ENCODE peak calls at places on chromosomes 2 and 18, in five cellular contexts. One of them, this sample, is unnamed.

GRCh38 chr2:121196132-121196848 is 88.7 kb downstream of the TFCP2L1 start:
- DNase-seq in astrocyte of the cerebellum: peak; percentile 42
- DNase-seq in heart right ventricle: no peak
- DNase-seq in suprapubic skin: peak; percentile 85
- DNase-seq in GM06990: no peak
- DNase-seq in this sample: no peak

GRCh38 chr2:113324684-113325160 is 46.0 kb upstream of the PAX8 start:
- DNase-seq in GM06990: no peak
- DNase-seq in suprapubic skin: no peak
- DNase-seq in astrocyte of the cerebellum: peak; percentile 33
- DNase-seq in heart right ventricle: peak; percentile 23
- DNase-seq in this sample: no peak

GRCh38 chr2:160157861-160158813 is 41.9 kb downstream of the ITGB6 start:
- DNase-seq in suprapubic skin: no peak
- DNase-seq in heart right ventricle: no peak
- DNase-seq in GM06990: no peak
- DNase-seq in astrocyte of the cerebellum: no peak
- DNase-seq in this sample: no peak

GRCh38 chr18:32612651-32613050 is 142.0 kb upstream of the GAREM1 start:
- DNase-seq in GM06990: no peak
- DNase-seq in heart right ventricle: no peak
- DNase-seq in astrocyte of the cerebellum: peak; percentile 1
- DNase-seq in suprapubic skin: no peak
- DNase-seq in this sample: no peak

GRCh38 chr18:55786651-55787272 is 198.8 kb upstream of the TCF4 start:
- DNase-seq in suprapubic skin: no peak
- DNase-seq in astrocyte of the cerebellum: no peak
- DNase-seq in heart right ventricle: no peak
- DNase-seq in GM06990: no peak
- DNase-seq in this sample: no peak

GRCh38 chr18:57759650-57760049 is 43.5 kb downstream of the ATP8B1 start:
- DNase-seq in astrocyte of the cerebellum: no peak
- DNase-seq in GM06990: no peak
- DNase-seq in suprapubic skin: no peak
- DNase-seq in heart right ventricle: no peak
- DNase-seq in this sample: no peak

GRCh38 chr2:127853667-127854066 is 4.3 kb downstream of the POLR2D start:
- DNase-seq in GM06990: no peak
- DNase-seq in heart right ventricle: no peak
- DNase-seq in suprapubic skin: no peak
- DNase-seq in astrocyte of the cerebellum: no peak
- DNase-seq in this sample: no peak

GRCh38 chr2:9657083-9657482 is 26.3 kb upstream of the YWHAQ start:
- DNase-seq in suprapubic skin: no peak
- DNase-seq in heart right ventricle: no peak
- DNase-seq in GM06990: no peak
- DNase-seq in astrocyte of the cerebellum: no peak
- DNase-seq in this sample: no peak

GRCh38 chr18:63844254-63844653 is 43.3 kb upstream of the SERPINB2 start:
- DNase-seq in GM06990: no peak
- DNase-seq in astrocyte of the cerebellum: peak; percentile 19
- DNase-seq in suprapubic skin: no peak
- DNase-seq in heart right ventricle: no peak
- DNase-seq in this sample: no peak

GRCh38 chr2:189549440-189549832 is 31.1 kb downstream of the SLC40A1 start:
- DNase-seq in GM06990: no peak
- DNase-seq in astrocyte of the cerebellum: peak; percentile 22
- DNase-seq in suprapubic skin: no peak
- DNase-seq in heart right ventricle: peak; percentile 49
- DNase-seq in this sample: no peak

GRCh38 chr2:239904496-239904895 is 120.6 kb downstream of the NDUFA10 start:
- DNase-seq in suprapubic skin: peak; percentile 72
- DNase-seq in heart right ventricle: no peak
- DNase-seq in GM06990: no peak
- DNase-seq in astrocyte of the cerebellum: no peak
- DNase-seq in this sample: no peak

GRCh38 chr2:189641565-189641964 is 19.7 kb upstream of the ASNSD1 start:
- DNase-seq in heart right ventricle: no peak
- DNase-seq in astrocyte of the cerebellum: no peak
- DNase-seq in suprapubic skin: no peak
- DNase-seq in GM06990: no peak
- DNase-seq in this sample: no peak

GRCh38 chr2:231391981-231392380 is 3.5 kb upstream of the B3GNT7 start:
- DNase-seq in GM06990: no peak
- DNase-seq in suprapubic skin: no peak
- DNase-seq in astrocyte of the cerebellum: no peak
- DNase-seq in heart right ventricle: no peak
- DNase-seq in this sample: no peak

GRCh38 chr2:128303911-128304310 is 14.8 kb downstream of the HS6ST1 start:
- DNase-seq in suprapubic skin: no peak
- DNase-seq in heart right ventricle: no peak
- DNase-seq in astrocyte of the cerebellum: no peak
- DNase-seq in GM06990: no peak
- DNase-seq in this sample: no peak

GRCh38 chr18:69754108-69754507 is 193.6 kb downstream of the CD226 start:
- DNase-seq in GM06990: no peak
- DNase-seq in astrocyte of the cerebellum: no peak
- DNase-seq in heart right ventricle: no peak
- DNase-seq in suprapubic skin: no peak
- DNase-seq in this sample: no peak

GRCh38 chr2:191050640-191050987 is 36.6 kb upstream of the STAT1 start:
- DNase-seq in heart right ventricle: no peak
- DNase-seq in astrocyte of the cerebellum: no peak
- DNase-seq in suprapubic skin: no peak
- DNase-seq in GM06990: no peak
- DNase-seq in this sample: no peak

GRCh38 chr2:3487432-3487831 is 31.9 kb downstream of the ADI1 start:
- DNase-seq in heart right ventricle: no peak
- DNase-seq in suprapubic skin: no peak
- DNase-seq in astrocyte of the cerebellum: no peak
- DNase-seq in GM06990: no peak
- DNase-seq in this sample: no peak

GRCh38 chr2:127229555-127229954 is 9.5 kb upstream of the CYP27C1 start:
- DNase-seq in astrocyte of the cerebellum: no peak
- DNase-seq in GM06990: no peak
- DNase-seq in suprapubic skin: no peak
- DNase-seq in heart right ventricle: no peak
- DNase-seq in this sample: no peak

GRCh38 chr2:204749319-204749718 is 204.0 kb downstream of the PARD3B start:
- DNase-seq in heart right ventricle: no peak
- DNase-seq in suprapubic skin: no peak
- DNase-seq in astrocyte of the cerebellum: peak; percentile 75
- DNase-seq in GM06990: no peak
- DNase-seq in this sample: no peak

GRCh38 chr18:13284330-13285027 is 65.9 kb downstream of the LDLRAD4 start:
- DNase-seq in suprapubic skin: peak; percentile 35
- DNase-seq in astrocyte of the cerebellum: no peak
- DNase-seq in heart right ventricle: no peak
- DNase-seq in GM06990: no peak
- DNase-seq in this sample: no peak

GRCh38 chr18:9348079-9348671 is 13.6 kb downstream of the TWSG1 start:
- DNase-seq in GM06990: no peak
- DNase-seq in astrocyte of the cerebellum: peak; percentile 40
- DNase-seq in suprapubic skin: no peak
- DNase-seq in heart right ventricle: no peak
- DNase-seq in this sample: no peak

GRCh38 chr2:170707821-170708795 is 7.0 kb upstream of the SP5 start:
- DNase-seq in heart right ventricle: no peak
- DNase-seq in astrocyte of the cerebellum: no peak
- DNase-seq in suprapubic skin: no peak
- DNase-seq in GM06990: no peak
- DNase-seq in this sample: no peak

DNA sequence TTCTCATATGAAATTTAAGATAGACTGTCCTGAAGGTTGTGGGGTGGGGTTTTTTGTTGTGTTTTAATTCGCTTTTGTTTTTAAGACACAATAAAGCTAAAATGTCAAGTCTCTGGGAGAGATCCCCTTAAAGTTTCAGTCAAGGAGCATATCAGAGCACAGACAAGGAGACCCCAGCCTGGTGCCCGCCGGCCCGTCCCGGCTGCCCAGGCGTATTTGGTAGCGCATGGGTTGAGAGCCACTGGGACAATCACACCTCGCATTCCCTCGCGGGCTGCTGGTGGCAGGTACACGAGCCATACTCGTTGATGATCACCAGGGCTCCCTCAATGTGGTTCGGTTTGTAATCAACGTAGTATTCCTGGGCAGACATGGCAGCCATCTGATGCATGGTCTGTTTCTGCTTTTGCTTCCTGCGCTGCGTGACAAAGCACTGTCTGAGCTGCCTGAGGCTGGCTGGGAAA is 2.5 kb downstream of the LRRTM1 start:
- DNase-seq in heart right ventricle: no peak
- DNase-seq in astrocyte of the cerebellum: no peak
- DNase-seq in GM06990: no peak
- DNase-seq in suprapubic skin: no peak
- DNase-seq in this sample: no peak
- H3K4me3 ChIP-seq in heart right ventricle: peak overlapping the region; percentile 54
- H3K4me3 ChIP-seq in astrocyte of the cerebellum: no peak overlapping the region
- H3K4me3 ChIP-seq in GM06990: no peak overlapping the region
- H3K4me3 ChIP-seq in suprapubic skin: no peak overlapping the region
- H3K4me3 ChIP-seq in this sample: no peak overlapping the region

DNA sequence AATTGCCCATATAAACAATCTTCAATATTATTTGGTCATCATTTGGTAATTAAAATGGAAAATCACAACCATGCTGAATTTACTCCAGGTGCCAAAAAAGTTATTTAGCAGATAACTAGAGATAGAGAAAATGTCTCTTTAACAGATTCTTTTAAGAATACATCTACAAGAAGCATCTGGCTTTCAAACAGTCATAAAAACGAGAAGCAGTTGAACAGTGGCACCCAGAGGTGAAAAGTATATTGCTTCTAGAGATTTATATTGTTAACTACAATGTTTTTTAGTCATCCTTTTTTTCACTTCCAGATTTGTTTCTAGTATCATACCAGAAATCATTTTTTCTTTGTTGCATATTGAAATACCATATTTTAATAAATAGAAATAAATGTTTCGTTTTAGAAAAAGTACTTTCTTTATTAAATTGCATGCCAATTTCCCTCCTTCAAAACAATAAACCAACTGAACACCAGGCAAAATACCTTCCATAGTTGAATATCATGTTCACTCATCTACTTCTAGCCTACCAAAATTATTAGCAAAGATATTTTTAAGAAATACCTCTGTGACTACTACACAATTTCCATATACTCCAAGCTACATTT is 65.4 kb upstream of the HNRNPA3 start:
- DNase-seq in GM06990: peak; percentile 54
- DNase-seq in astrocyte of the cerebellum: peak; percentile 50
- DNase-seq in heart right ventricle: no peak
- DNase-seq in suprapubic skin: no peak
- DNase-seq in this sample: peak; percentile 39
- TF ChIP-seq CTCF in GM06990: peak; percentile 41
- TF ChIP-seq CTCF in astrocyte of the cerebellum: peak; percentile 54
- TF ChIP-seq CTCF in heart right ventricle: peak; percentile 55
- TF ChIP-seq CTCF in suprapubic skin: peak; percentile 64
- TF ChIP-seq CTCF in this sample: peak; percentile 46

GRCh38 chr2:165067958-165068612 is 112.8 kb upstream of the SLC38A11 start:
- DNase-seq in suprapubic skin: no peak
- DNase-seq in GM06990: no peak
- DNase-seq in astrocyte of the cerebellum: peak; percentile 43
- DNase-seq in heart right ventricle: peak; percentile 56
- DNase-seq in this sample: no peak
- H3K4me3 ChIP-seq in suprapubic skin: no peak overlapping the region
- H3K4me3 ChIP-seq in GM06990: no peak overlapping the region
- H3K4me3 ChIP-seq in astrocyte of the cerebellum: peak overlapping the region; percentile 24
- H3K4me3 ChIP-seq in heart right ventricle: peak overlapping the region; percentile 35
- H3K4me3 ChIP-seq in this sample: no peak overlapping the region

DNA sequence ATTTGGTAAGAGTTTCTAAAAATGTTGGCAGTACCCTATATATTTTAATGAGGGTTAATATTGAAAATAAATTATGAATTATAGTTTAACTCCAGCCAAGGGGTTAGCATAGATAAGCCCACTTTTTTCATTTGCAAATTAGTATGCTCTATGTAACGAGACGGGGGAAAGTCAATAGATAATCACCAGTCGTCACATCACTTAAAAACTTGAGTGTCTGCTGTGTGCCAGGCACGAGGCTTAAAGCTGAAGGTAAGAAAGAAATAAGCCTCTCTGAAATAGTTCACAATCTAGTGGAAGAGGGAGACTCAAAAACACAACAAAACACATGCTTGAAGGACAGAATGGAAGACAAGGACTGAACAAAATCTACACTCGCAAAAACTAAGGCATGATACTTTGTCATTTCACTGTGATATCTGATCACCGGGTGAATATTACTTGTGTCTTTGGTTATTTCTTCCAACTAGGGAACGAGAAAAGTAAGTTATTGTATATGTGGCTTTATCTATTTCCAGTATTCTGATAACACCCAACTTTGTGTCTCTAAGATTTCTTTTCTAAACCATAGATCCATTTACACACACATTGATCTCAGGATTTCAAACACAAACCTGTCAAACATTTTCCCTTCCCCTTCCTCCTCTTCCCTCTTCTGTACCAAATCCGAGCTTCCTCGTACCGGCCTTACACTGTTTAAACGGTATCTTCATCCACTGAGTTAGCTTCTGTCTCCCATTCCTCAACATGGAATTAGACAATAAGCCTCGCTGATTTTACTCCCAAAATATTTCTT is 199.1 kb downstream of the PIEZO2 start:
- DNase-seq in heart right ventricle: no peak
- DNase-seq in GM06990: no peak
- DNase-seq in suprapubic skin: no peak
- DNase-seq in astrocyte of the cerebellum: no peak
- DNase-seq in this sample: no peak
- TF ChIP-seq CTCF in heart right ventricle: no peak
- TF ChIP-seq CTCF in GM06990: no peak
- TF ChIP-seq CTCF in suprapubic skin: no peak
- TF ChIP-seq CTCF in astrocyte of the cerebellum: no peak
- TF ChIP-seq CTCF in this sample: no peak

DNA sequence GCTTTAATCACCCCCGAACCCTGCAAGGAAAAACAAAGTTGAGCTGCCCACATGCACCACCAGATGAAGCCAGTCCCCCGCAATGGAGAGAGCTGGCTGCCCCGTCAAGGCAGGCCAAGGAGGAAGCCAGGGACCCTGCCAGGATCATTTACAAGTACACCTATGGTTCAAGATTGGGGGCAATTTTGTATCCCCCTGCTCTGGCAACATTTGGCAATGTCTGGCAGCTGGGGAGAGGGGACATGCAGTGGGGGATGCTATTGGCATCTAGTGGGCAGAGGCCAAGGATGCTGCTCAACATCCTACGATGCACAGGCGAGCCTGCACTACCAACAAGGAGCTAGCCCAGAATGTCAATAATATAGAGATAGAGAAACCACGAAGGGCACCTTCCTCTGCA is 1.9 kb downstream of the ACTR1B start:
- DNase-seq in astrocyte of the cerebellum: no peak
- DNase-seq in GM06990: no peak
- DNase-seq in heart right ventricle: no peak
- DNase-seq in suprapubic skin: no peak
- DNase-seq in this sample: no peak
- H3K4me3 ChIP-seq in astrocyte of the cerebellum: peak overlapping the region; percentile 70
- H3K4me3 ChIP-seq in GM06990: peak overlapping the region; percentile 92
- H3K4me3 ChIP-seq in heart right ventricle: peak overlapping the region; percentile 68
- H3K4me3 ChIP-seq in suprapubic skin: peak overlapping the region; percentile 77
- H3K4me3 ChIP-seq in this sample: peak overlapping the region; percentile 70

This sample was measured in GM12864.